ENCODE peak calls at places on chromosomes 3 and 15, in ten cellular contexts. One of them, this sample, is unnamed.

GRCh38 chr15:90046846-90047481 is 45.8 kb downstream of the ZNF710 start:
- DNase-seq in IMR-90: no peak
- DNase-seq in HCEC 1CT: no peak
- DNase-seq in AG08396: no peak
- DNase-seq in CD4-positive, alpha-beta T cell: no peak
- DNase-seq in left lobe of liver: no peak
- DNase-seq in EL: no peak
- DNase-seq in amygdala: no peak
- DNase-seq in activated CD8-positive, alpha-beta memory T cell treated with anti-CD3 and anti-CD28 coated beads for 48 hours: no peak
- DNase-seq in GM20000: peak; percentile 34
- DNase-seq in this sample: peak; percentile 50

GRCh38 chr3:57646723-57647122 is 46.2 kb downstream of the DENND6A start:
- DNase-seq in GM20000: peak; percentile 40
- DNase-seq in CD4-positive, alpha-beta T cell: no peak
- DNase-seq in activated CD8-positive, alpha-beta memory T cell treated with anti-CD3 and anti-CD28 coated beads for 48 hours: no peak
- DNase-seq in left lobe of liver: no peak
- DNase-seq in EL: peak; percentile 36
- DNase-seq in HCEC 1CT: peak; percentile 2
- DNase-seq in IMR-90: peak; percentile 27
- DNase-seq in AG08396: peak; percentile 45
- DNase-seq in amygdala: no peak
- DNase-seq in this sample: no peak

GRCh38 chr15:90099072-90099867 is 3.0 kb downstream of the IDH2 start:
- DNase-seq in amygdala: no peak
- DNase-seq in activated CD8-positive, alpha-beta memory T cell treated with anti-CD3 and anti-CD28 coated beads for 48 hours: no peak
- DNase-seq in IMR-90: no peak
- DNase-seq in left lobe of liver: no peak
- DNase-seq in GM20000: peak; percentile 62
- DNase-seq in CD4-positive, alpha-beta T cell: peak; percentile 54
- DNase-seq in AG08396: no peak
- DNase-seq in EL: no peak
- DNase-seq in HCEC 1CT: no peak
- DNase-seq in this sample: no peak

GRCh38 chr15:74129411-74130088 is 836 bp upstream of the ISLR2 start:
- DNase-seq in AG08396: no peak
- DNase-seq in IMR-90: no peak
- DNase-seq in GM20000: no peak
- DNase-seq in left lobe of liver: no peak
- DNase-seq in EL: no peak
- DNase-seq in amygdala: no peak
- DNase-seq in CD4-positive, alpha-beta T cell: no peak
- DNase-seq in HCEC 1CT: no peak
- DNase-seq in activated CD8-positive, alpha-beta memory T cell treated with anti-CD3 and anti-CD28 coated beads for 48 hours: no peak
- DNase-seq in this sample: no peak

GRCh38 chr3:72538070-72538745 is 310.0 kb downstream of the SHQ1 start:
- DNase-seq in GM20000: peak; percentile 28
- DNase-seq in IMR-90: no peak
- DNase-seq in CD4-positive, alpha-beta T cell: no peak
- DNase-seq in EL: no peak
- DNase-seq in HCEC 1CT: no peak
- DNase-seq in activated CD8-positive, alpha-beta memory T cell treated with anti-CD3 and anti-CD28 coated beads for 48 hours: no peak
- DNase-seq in AG08396: no peak
- DNase-seq in left lobe of liver: no peak
- DNase-seq in amygdala: no peak
- DNase-seq in this sample: peak; percentile 23

GRCh38 chr3:184742676-184743135 is 30.8 kb upstream of the MAGEF1 start:
- DNase-seq in GM20000: no peak
- DNase-seq in EL: no peak
- DNase-seq in AG08396: no peak
- DNase-seq in IMR-90: no peak
- DNase-seq in CD4-positive, alpha-beta T cell: no peak
- DNase-seq in HCEC 1CT: no peak
- DNase-seq in amygdala: no peak
- DNase-seq in left lobe of liver: peak; percentile 5
- DNase-seq in activated CD8-positive, alpha-beta memory T cell treated with anti-CD3 and anti-CD28 coated beads for 48 hours: no peak
- DNase-seq in this sample: no peak

GRCh38 chr15:75647370-75648155 is at the start of gene SNX33:
- DNase-seq in activated CD8-positive, alpha-beta memory T cell treated with anti-CD3 and anti-CD28 coated beads for 48 hours: peak; percentile 26
- DNase-seq in CD4-positive, alpha-beta T cell: peak; percentile 55
- DNase-seq in IMR-90: peak; percentile 89
- DNase-seq in HCEC 1CT: peak; percentile 83
- DNase-seq in AG08396: peak; percentile 88
- DNase-seq in left lobe of liver: peak; percentile 88
- DNase-seq in amygdala: peak; percentile 57
- DNase-seq in EL: peak; percentile 89
- DNase-seq in GM20000: peak; percentile 84
- DNase-seq in this sample: peak; percentile 84

GRCh38 chr3:156291269-156292123 is 171.1 kb downstream of the KCNAB1 start:
- DNase-seq in AG08396: peak; percentile 18
- DNase-seq in activated CD8-positive, alpha-beta memory T cell treated with anti-CD3 and anti-CD28 coated beads for 48 hours: no peak
- DNase-seq in left lobe of liver: no peak
- DNase-seq in IMR-90: peak; percentile 6
- DNase-seq in GM20000: peak; percentile 13
- DNase-seq in HCEC 1CT: no peak
- DNase-seq in amygdala: peak; percentile 54
- DNase-seq in CD4-positive, alpha-beta T cell: no peak
- DNase-seq in EL: peak; percentile 25
- DNase-seq in this sample: peak; percentile 43

GRCh38 chr15:47292638-47293037 is 424.7 kb upstream of the SEMA6D start:
- DNase-seq in EL: no peak
- DNase-seq in CD4-positive, alpha-beta T cell: no peak
- DNase-seq in HCEC 1CT: no peak
- DNase-seq in left lobe of liver: no peak
- DNase-seq in IMR-90: no peak
- DNase-seq in amygdala: no peak
- DNase-seq in GM20000: no peak
- DNase-seq in activated CD8-positive, alpha-beta memory T cell treated with anti-CD3 and anti-CD28 coated beads for 48 hours: no peak
- DNase-seq in AG08396: no peak
- DNase-seq in this sample: no peak

GRCh38 chr15:80351211-80351610 is 53.0 kb upstream of the ARNT2 start:
- DNase-seq in amygdala: no peak
- DNase-seq in HCEC 1CT: no peak
- DNase-seq in activated CD8-positive, alpha-beta memory T cell treated with anti-CD3 and anti-CD28 coated beads for 48 hours: no peak
- DNase-seq in CD4-positive, alpha-beta T cell: no peak
- DNase-seq in IMR-90: no peak
- DNase-seq in GM20000: no peak
- DNase-seq in AG08396: no peak
- DNase-seq in left lobe of liver: no peak
- DNase-seq in EL: no peak
- DNase-seq in this sample: no peak

GRCh38 chr3:55160241-55160877 is 232.5 kb upstream of the LRTM1 start:
- DNase-seq in left lobe of liver: no peak
- DNase-seq in CD4-positive, alpha-beta T cell: no peak
- DNase-seq in activated CD8-positive, alpha-beta memory T cell treated with anti-CD3 and anti-CD28 coated beads for 48 hours: no peak
- DNase-seq in amygdala: no peak
- DNase-seq in GM20000: no peak
- DNase-seq in EL: peak; percentile 100
- DNase-seq in IMR-90: peak; percentile 100
- DNase-seq in AG08396: peak; percentile 76
- DNase-seq in HCEC 1CT: peak; percentile 100
- DNase-seq in this sample: no peak

GRCh38 chr15:59918994-59919951 is 84.8 kb upstream of the FOXB1 start:
- DNase-seq in HCEC 1CT: peak; percentile 69
- DNase-seq in IMR-90: peak; percentile 56
- DNase-seq in left lobe of liver: no peak
- DNase-seq in AG08396: no peak
- DNase-seq in GM20000: peak; percentile 58
- DNase-seq in amygdala: no peak
- DNase-seq in CD4-positive, alpha-beta T cell: no peak
- DNase-seq in EL: peak; percentile 63
- DNase-seq in activated CD8-positive, alpha-beta memory T cell treated with anti-CD3 and anti-CD28 coated beads for 48 hours: peak; percentile 26
- DNase-seq in this sample: peak; percentile 61

GRCh38 chr3:98971183-98971681 is 69.7 kb upstream of the DCBLD2 start:
- DNase-seq in GM20000: no peak
- DNase-seq in EL: peak; percentile 93
- DNase-seq in activated CD8-positive, alpha-beta memory T cell treated with anti-CD3 and anti-CD28 coated beads for 48 hours: no peak
- DNase-seq in CD4-positive, alpha-beta T cell: no peak
- DNase-seq in HCEC 1CT: peak; percentile 99
- DNase-seq in left lobe of liver: no peak
- DNase-seq in amygdala: no peak
- DNase-seq in AG08396: peak; percentile 11
- DNase-seq in IMR-90: peak; percentile 95
- DNase-seq in this sample: no peak

GRCh38 chr15:85592148-85592547 is 202.6 kb downstream of the KLHL25 start:
- DNase-seq in activated CD8-positive, alpha-beta memory T cell treated with anti-CD3 and anti-CD28 coated beads for 48 hours: no peak
- DNase-seq in GM20000: no peak
- DNase-seq in amygdala: no peak
- DNase-seq in EL: peak; percentile 93
- DNase-seq in AG08396: peak; percentile 29
- DNase-seq in CD4-positive, alpha-beta T cell: no peak
- DNase-seq in IMR-90: peak; percentile 86
- DNase-seq in HCEC 1CT: peak; percentile 78
- DNase-seq in left lobe of liver: no peak
- DNase-seq in this sample: no peak

This sample was measured in GM13976.